ENCODE peak calls at places on chromosomes 13 and 19, in eight cellular contexts. F, A, K, W, P, H, N and Q are unnamed samples.

GRCh38 chr19:34578751-34579150 is 97.2 kb downstream of the WTIP start:
- DNase-seq in A (no peak), N (no peak), F (no peak), H (no peak), K (no peak), W (no peak), P (no peak), Q (no peak)

GRCh38 chr19:30314056-30314804 is 58.0 kb upstream of the ZNF536 start:
- DNase-seq in H (no peak), K (no peak), W (no peak), A (no peak), F (no peak), N (no peak), P (no peak), Q (no peak)

GRCh38 chr13:20492036-20492435 is 33.6 kb downstream of the CRYL1 start:
- DNase-seq in F (no peak), W (no peak), P (no peak), N (no peak), H (peak; percentile 14), K (no peak), A (no peak), Q (peak; percentile 74)

GRCh38 chr19:2609389-2610116 is 92.9 kb downstream of the GNG7 start:
- DNase-seq in A (no peak), K (no peak), F (no peak), N (no peak), P (no peak), H (no peak), W (no peak), Q (no peak)

GRCh38 chr13:111232191-111232590 is 88.3 kb upstream of the TEX29 start:
- DNase-seq in H (no peak), W (no peak), K (no peak), A (no peak), N (no peak), F (no peak), P (no peak), Q (no peak)

GRCh38 chr19:38522915-38523314 is 89.4 kb downstream of the RYR1 start:
- DNase-seq in H (no peak), A (no peak), F (no peak), W (no peak), N (no peak), K (no peak), P (no peak), Q (no peak)

GRCh38 chr13:22187329-22187728 is 516.5 kb downstream of the FGF9 start:
- DNase-seq in N (no peak), H (no peak), F (no peak), K (no peak), W (no peak), A (no peak), P (no peak), Q (no peak)

GRCh38 chr19:34034318-34034846 is 137.9 kb upstream of the LSM14A start:
- DNase-seq in F (no peak), P (no peak), A (no peak), W (no peak), K (no peak), N (no peak), H (no peak), Q (no peak)

GRCh38 chr13:62704795-62705329 is 1289.2 kb upstream of the PCDH20 start:
- DNase-seq in F (no peak), N (no peak), A (no peak), W (no peak), K (no peak), H (no peak), P (no peak), Q (no peak)

DNA sequence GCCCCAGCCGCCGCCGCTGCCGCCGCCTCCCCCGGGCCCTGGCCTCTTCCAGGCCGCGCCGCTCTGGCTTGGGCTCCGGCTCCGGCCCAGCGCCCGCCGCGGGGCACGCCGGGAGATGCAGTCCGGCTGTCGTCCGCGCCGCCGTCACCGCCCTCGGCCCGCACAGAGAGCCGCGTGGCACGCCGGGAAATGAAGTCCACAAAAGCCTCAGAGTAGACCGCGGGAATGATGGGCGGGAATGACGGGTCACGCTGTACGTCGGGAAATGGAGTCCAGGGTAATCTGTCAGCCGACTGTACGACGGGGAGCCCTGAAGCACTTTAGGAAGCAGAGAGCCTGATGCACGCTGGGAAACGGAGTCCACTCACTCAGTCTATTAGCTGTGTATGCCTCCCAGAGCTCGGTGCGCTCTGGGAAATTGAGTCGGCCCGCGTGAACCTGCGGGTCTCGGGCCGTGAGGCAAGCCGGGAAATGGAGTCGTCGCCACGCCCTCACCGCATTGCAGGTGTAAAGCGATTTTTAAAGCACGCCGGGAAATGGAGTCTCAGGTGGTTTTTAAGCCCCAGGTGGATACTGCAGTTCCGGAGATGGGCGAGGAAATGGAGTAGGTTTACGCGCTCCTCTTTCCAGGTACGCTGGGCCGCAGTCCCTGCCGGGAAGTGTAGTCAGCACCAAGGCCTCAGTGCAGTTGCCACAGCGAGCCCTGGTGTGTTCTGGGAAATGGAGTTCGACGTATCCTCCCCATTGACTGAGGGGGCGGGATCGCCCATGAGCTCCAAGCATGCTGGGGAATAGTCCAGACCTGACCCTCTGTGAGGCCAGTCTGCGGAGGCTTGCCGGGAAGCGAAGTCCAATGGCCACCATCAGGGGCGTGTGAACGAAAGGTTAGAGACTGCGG is at the start of gene GSK3A:
- DNase-seq in F (peak; percentile 96), N (peak; percentile 100), H (peak; percentile 99), K (peak; percentile 98), P (peak; percentile 93), A (peak; percentile 99), W (peak; percentile 99), Q (peak; percentile 98)
- TF ChIP-seq CTCF in F (no peak), N (no peak), H (no peak), K (no peak), P (no peak), A (no peak), W (no peak), Q (no peak)

DNA sequence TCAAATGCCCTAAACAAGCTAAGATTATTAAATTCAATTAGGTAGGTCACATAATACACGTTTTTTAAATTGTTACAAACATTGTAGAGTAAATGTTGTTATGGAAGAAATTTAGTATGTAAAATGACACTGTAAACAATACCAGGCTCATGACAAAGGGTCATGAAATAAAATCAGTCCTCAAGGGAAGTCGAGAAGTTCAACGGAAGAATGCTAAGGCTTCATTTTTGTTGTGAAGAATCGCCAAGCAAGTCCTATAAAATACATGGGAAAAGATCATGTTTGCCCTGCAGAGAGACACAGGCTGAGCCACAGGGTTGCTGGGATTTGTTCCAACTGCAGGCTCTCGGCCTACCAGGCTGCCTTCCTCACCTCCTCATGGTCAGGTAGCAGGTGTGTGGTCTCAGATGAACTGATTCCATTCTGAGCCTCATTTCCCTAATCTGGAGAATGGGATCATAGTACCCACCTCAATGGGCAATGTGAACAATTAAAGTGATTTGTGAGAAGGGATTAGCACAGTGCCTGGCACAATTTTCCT is 115.0 kb upstream of the SPATA13 start:
- DNase-seq in K (no peak), N (no peak), F (no peak), H (no peak), A (no peak), W (no peak), P (no peak), Q (no peak)
- TF ChIP-seq CTCF in K (no peak), N (no peak), F (no peak), H (no peak), A (no peak), W (no peak), P (no peak), Q (no peak)

DNA sequence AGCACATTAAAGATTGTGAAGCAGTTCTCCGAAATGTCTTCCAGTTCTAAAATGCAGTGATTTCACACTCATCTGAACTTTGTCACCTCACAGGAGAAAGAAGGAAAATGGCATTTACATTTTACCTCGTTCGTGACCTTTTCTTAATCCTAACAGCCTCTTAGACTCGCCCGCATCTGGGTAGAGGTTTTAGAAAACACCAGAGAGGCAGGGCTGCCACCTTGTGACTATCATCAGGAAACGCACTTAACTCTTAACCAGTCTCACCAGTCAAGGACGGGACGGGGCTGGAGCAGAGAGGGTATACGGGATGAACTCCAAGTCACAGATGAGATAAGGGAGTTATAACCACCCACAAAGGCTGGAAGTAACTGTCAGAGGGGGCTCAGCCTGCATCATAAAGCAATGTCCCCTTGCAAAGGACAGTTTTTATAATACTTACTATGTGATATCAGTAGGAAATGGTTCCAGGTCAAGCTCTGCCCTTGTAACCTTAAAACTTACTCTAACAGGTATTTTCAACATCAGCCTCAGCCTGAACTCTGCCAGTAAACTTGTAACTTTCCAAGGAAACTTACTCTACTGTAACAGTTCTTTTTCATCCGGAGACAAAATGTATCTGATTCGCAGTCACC is 8.6 kb upstream of the CEACAM6 start:
- DNase-seq in K (peak; percentile 4), W (peak; percentile 23), F (no peak), H (peak; percentile 36), P (no peak), A (peak; percentile 26), N (peak; percentile 64), Q (peak; percentile 57)
- TF ChIP-seq CTCF in K (peak; percentile 67), W (peak; percentile 48), F (no peak), H (peak; percentile 66), P (peak; percentile 11), A (peak; percentile 75), N (no peak), Q (peak; percentile 75)

GRCh38 chr13:73849292-73849691 is 284.9 kb downstream of the KLF12 start:
- DNase-seq in N (peak; percentile 64), A (no peak), H (peak; percentile 47), W (peak; percentile 21), K (no peak), F (no peak), P (no peak), Q (peak; percentile 43)
- TF ChIP-seq CTCF in N (peak; percentile 70), A (peak; percentile 39), H (peak; percentile 46), W (peak; percentile 48), K (peak; percentile 30), F (no peak), P (peak; percentile 50), Q (peak; percentile 20)

GRCh38 chr19:45739498-45740439 is 6.5 kb downstream of the MEIOSIN start:
- DNase-seq in N (no peak), A (no peak), K (no peak), F (no peak), H (no peak), P (no peak), W (no peak), Q (no peak)
- TF ChIP-seq CTCF in N (no peak), A (no peak), K (no peak), F (no peak), H (no peak), P (no peak), W (no peak), Q (no peak)

DNA sequence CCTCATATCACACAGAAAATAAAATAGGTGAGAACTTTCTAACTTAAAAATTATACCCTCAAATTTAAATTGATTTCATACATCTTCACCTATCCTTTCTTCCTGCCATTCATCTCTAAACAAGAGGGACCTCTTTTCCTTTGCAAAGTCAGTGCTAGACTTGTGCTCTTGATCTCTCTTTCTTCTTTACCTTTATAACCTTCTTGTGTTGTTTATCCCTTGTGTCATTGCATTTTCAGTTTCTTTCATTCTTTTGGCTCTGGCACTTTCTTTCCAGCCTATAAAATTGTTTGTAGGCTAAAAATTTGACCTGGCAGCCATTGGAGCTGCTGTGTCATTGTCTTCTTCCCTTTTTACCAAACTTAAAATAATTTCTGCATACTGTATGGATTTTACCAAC is 190.1 kb downstream of the GPC5 start:
- DNase-seq in F (no peak), H (no peak), W (no peak), P (no peak), K (no peak), A (no peak), N (no peak), Q (no peak)
- TF ChIP-seq CTCF in F (no peak), H (no peak), W (no peak), P (no peak), K (no peak), A (no peak), N (no peak), Q (no peak)